ENCODE peak calls at places on chromosomes 16 and 17, in ten cellular contexts. M is MV-4-11, Q is GM23338, I is NCI-H1417, P is M059J, X is A172, E is ovary, D is skeletal muscle cell, J is mesendoderm, R is head of caudate nucleus. W is an unnamed sample.
A peak's percentile ranks its signal among the peaks of the same experiment; 100 is the strongest.

GRCh38 chr17:10075919-10076318 is 122.5 kb downstream of the GAS7 start:
- DNase-seq in M (no peak), Q (no peak), I (no peak), P (no peak), X (no peak), E (no peak), D (no peak), J (no peak), R (no peak), W (no peak)

GRCh38 chr16:87713469-87714229 is 52.1 kb downstream of the KLHDC4 start:
- DNase-seq in M (no peak), Q (no peak), I (no peak), P (no peak), X (no peak), E (no peak), D (no peak), J (no peak), R (no peak), W (no peak)

GRCh38 chr17:28760987-28761562 is 17.3 kb downstream of the TRAF4 start:
- DNase-seq in M (peak; percentile 82), Q (peak; percentile 89), I (no peak), P (peak; percentile 64), X (peak; percentile 67), E (no peak), D (peak; percentile 18), J (peak; percentile 82), R (peak; percentile 56), W (no peak)

GRCh38 chr17:12568358-12569251 is 97.1 kb upstream of the MYOCD start:
- DNase-seq in M (no peak), Q (no peak), I (no peak), P (peak; percentile 58), X (no peak), E (no peak), D (no peak), J (peak; percentile 19), R (no peak), W (no peak)

GRCh38 chr16:11123666-11124065 is 132.3 kb downstream of the SOCS1 start:
- DNase-seq in M (no peak), Q (no peak), I (no peak), P (no peak), X (no peak), E (no peak), D (no peak), J (no peak), R (no peak), W (no peak)

GRCh38 chr17:40551874-40552768 is 13.2 kb downstream of the CCR7 start:
- DNase-seq in M (no peak), Q (no peak), I (peak; percentile 92), P (peak; percentile 59), X (no peak), E (peak; percentile 55), D (peak; percentile 99), J (no peak), R (no peak), W (no peak)

GRCh38 chr17:4959261-4959965 is 8.2 kb downstream of the SPAG7 start:
- DNase-seq in M (no peak), Q (no peak), I (no peak), P (no peak), X (no peak), E (no peak), D (no peak), J (no peak), R (no peak), W (no peak)

GRCh38 chr16:28326881-28327610 is 34.7 kb downstream of the SBK1 start:
- DNase-seq in M (peak; percentile 32), Q (peak; percentile 84), I (peak; percentile 18), P (peak; percentile 50), X (peak; percentile 50), E (no peak), D (no peak), J (peak; percentile 69), R (peak; percentile 72), W (no peak)

GRCh38 chr17:50621562-50621961 is 13.1 kb upstream of the ABCC3 start:
- DNase-seq in M (peak; percentile 68), Q (no peak), I (peak; percentile 25), P (no peak), X (no peak), E (no peak), D (peak; percentile 25), J (no peak), R (no peak), W (no peak)

GRCh38 chr17:77037943-77038342 is 102.8 kb upstream of the SEC14L1 start:
- DNase-seq in M (no peak), Q (no peak), I (no peak), P (no peak), X (no peak), E (no peak), D (no peak), J (no peak), R (no peak), W (no peak)

GRCh38 chr17:4600563-4600962 is 16.2 kb downstream of the SMTNL2 start:
- DNase-seq in M (no peak), Q (peak; percentile 47), I (peak; percentile 23), P (no peak), X (no peak), E (no peak), D (no peak), J (peak; percentile 46), R (no peak), W (no peak)

GRCh38 chr17:30433514-30433913 is 43.7 kb upstream of the GOSR1 start:
- DNase-seq in M (peak; percentile 52), Q (no peak), I (no peak), P (peak; percentile 93), X (peak; percentile 91), E (no peak), D (peak; percentile 80), J (no peak), R (no peak), W (peak; percentile 97)

GRCh38 chr17:77888242-77889134 is 70.0 kb upstream of the TNRC6C start:
- DNase-seq in M (no peak), Q (no peak), I (peak; percentile 63), P (no peak), X (no peak), E (no peak), D (no peak), J (no peak), R (no peak), W (no peak)

GRCh38 chr16:15887283-15887682 is 1.1 kb downstream of the CEP20 start:
- DNase-seq in M (no peak), Q (no peak), I (no peak), P (no peak), X (no peak), E (no peak), D (no peak), J (no peak), R (no peak), W (no peak)

GRCh38 chr16:89174055-89174827 is 2.7 kb downstream of the CDH15 start:
- DNase-seq in M (no peak), Q (peak; percentile 61), I (no peak), P (no peak), X (no peak), E (no peak), D (no peak), J (no peak), R (no peak), W (no peak)

GRCh38 chr17:32124985-32125847 is 17.1 kb upstream of the RHOT1 start:
- DNase-seq in M (no peak), Q (no peak), I (peak; percentile 18), P (no peak), X (peak; percentile 74), E (no peak), D (no peak), J (no peak), R (no peak), W (no peak)

GRCh38 chr17:73624496-73624988 is 19.7 kb downstream of the SDK2 start:
- DNase-seq in M (no peak), Q (no peak), I (peak; percentile 49), P (no peak), X (no peak), E (no peak), D (no peak), J (no peak), R (no peak), W (no peak)

GRCh38 chr16:67662653-67663010 is 1.9 kb downstream of the PARD6A start:
- DNase-seq in M (no peak), Q (no peak), I (no peak), P (no peak), X (no peak), E (no peak), D (no peak), J (no peak), R (no peak), W (no peak)

GRCh38 chr16:79988721-79989220 is 388.2 kb upstream of the MAF start:
- DNase-seq in M (no peak), Q (no peak), I (no peak), P (no peak), X (no peak), E (no peak), D (no peak), J (peak; percentile 15), R (no peak), W (no peak)

GRCh38 chr17:21530311-21530710 is 154.2 kb downstream of the KCNJ12 start:
- DNase-seq in M (no peak), Q (no peak), I (no peak), P (no peak), X (no peak), E (no peak), D (no peak), J (no peak), R (no peak), W (no peak)

GRCh38 chr17:19569785-19570496 is 36.3 kb downstream of the SLC47A1 start:
- DNase-seq in M (peak; percentile 38), Q (no peak), I (no peak), P (peak; percentile 30), X (peak; percentile 65), E (no peak), D (no peak), J (no peak), R (no peak), W (no peak)

GRCh38 chr16:62280556-62280955 is 244.3 kb upstream of the CDH8 start:
- DNase-seq in M (no peak), Q (no peak), I (no peak), P (no peak), X (no peak), E (no peak), D (no peak), J (peak; percentile 40), R (no peak), W (no peak)

GRCh38 chr16:66250686-66251405 is 115.6 kb upstream of the CDH5 start:
- DNase-seq in M (no peak), Q (peak; percentile 8), I (no peak), P (peak; percentile 48), X (peak; percentile 81), E (peak; percentile 81), D (peak; percentile 52), J (peak; percentile 42), R (peak; percentile 39), W (peak; percentile 81)

GRCh38 chr17:34739386-34739785 is 160.0 kb downstream of the TMEM132E start:
- DNase-seq in M (peak; percentile 4), Q (no peak), I (no peak), P (no peak), X (no peak), E (no peak), D (no peak), J (peak; percentile 16), R (no peak), W (no peak)

GRCh38 chr17:1713878-1714487 is 3.8 kb upstream of the TLCD2 start:
- DNase-seq in M (no peak), Q (peak; percentile 92), I (no peak), P (peak; percentile 9), X (peak; percentile 65), E (peak; percentile 64), D (no peak), J (peak; percentile 93), R (no peak), W (no peak)

GRCh38 chr17:18229771-18230170 is 4.3 kb downstream of the LLGL1 start:
- DNase-seq in M (no peak), Q (no peak), I (no peak), P (no peak), X (no peak), E (no peak), D (no peak), J (no peak), R (no peak), W (no peak)

GRCh38 chr17:42453544-42453943 is 5.1 kb upstream of the ATP6V0A1 start:
- DNase-seq in M (peak; percentile 91), Q (no peak), I (no peak), P (no peak), X (no peak), E (no peak), D (no peak), J (no peak), R (no peak), W (no peak)

GRCh38 chr16:52405441-52405840 is 141.5 kb downstream of the TOX3 start:
- DNase-seq in M (no peak), Q (no peak), I (no peak), P (no peak), X (no peak), E (no peak), D (no peak), J (no peak), R (no peak), W (no peak)

W was measured in HFF-Myc.